ENCODE peak calls at places on chromosomes 12 and 14, in ten cellular contexts. One of them, this sample, is unnamed.

GRCh38 chr12:77772606-77773298 is 57.9 kb upstream of the NAV3 start:
- DNase-seq in sigmoid colon: no peak
- DNase-seq in GM12878: no peak
- DNase-seq in NB4: no peak
- DNase-seq in suprapubic skin: no peak
- DNase-seq in ovary: no peak
- DNase-seq in vagina: no peak
- DNase-seq in thyroid gland: no peak
- DNase-seq in gastrocnemius medialis: no peak
- DNase-seq in upper lobe of left lung: no peak
- DNase-seq in this sample: no peak

GRCh38 chr12:38056701-38057689 is 259.6 kb upstream of the ALG10B start:
- DNase-seq in upper lobe of left lung: no peak
- DNase-seq in vagina: no peak
- DNase-seq in thyroid gland: no peak
- DNase-seq in NB4: no peak
- DNase-seq in sigmoid colon: no peak
- DNase-seq in ovary: no peak
- DNase-seq in GM12878: no peak
- DNase-seq in gastrocnemius medialis: no peak
- DNase-seq in suprapubic skin: no peak
- DNase-seq in this sample: no peak

GRCh38 chr14:64109821-64110554 is 184.2 kb downstream of the ESR2 start:
- DNase-seq in suprapubic skin: no peak
- DNase-seq in vagina: no peak
- DNase-seq in gastrocnemius medialis: no peak
- DNase-seq in GM12878: no peak
- DNase-seq in upper lobe of left lung: no peak
- DNase-seq in NB4: peak
- DNase-seq in sigmoid colon: no peak
- DNase-seq in ovary: no peak
- DNase-seq in thyroid gland: no peak
- DNase-seq in this sample: no peak

GRCh38 chr14:46381674-46382073 is 269.9 kb downstream of the RPL10L start:
- DNase-seq in suprapubic skin: no peak
- DNase-seq in NB4: no peak
- DNase-seq in thyroid gland: no peak
- DNase-seq in ovary: no peak
- DNase-seq in vagina: no peak
- DNase-seq in gastrocnemius medialis: no peak
- DNase-seq in sigmoid colon: no peak
- DNase-seq in upper lobe of left lung: no peak
- DNase-seq in GM12878: no peak
- DNase-seq in this sample: no peak

GRCh38 chr12:89875225-89875624 is 166.6 kb upstream of the ATP2B1 start:
- DNase-seq in suprapubic skin: no peak
- DNase-seq in sigmoid colon: no peak
- DNase-seq in GM12878: no peak
- DNase-seq in upper lobe of left lung: no peak
- DNase-seq in gastrocnemius medialis: no peak
- DNase-seq in ovary: no peak
- DNase-seq in NB4: no peak
- DNase-seq in thyroid gland: no peak
- DNase-seq in vagina: no peak
- DNase-seq in this sample: no peak

GRCh38 chr14:50943943-50944646 is at the start of gene PYGL:
- DNase-seq in thyroid gland: peak
- DNase-seq in GM12878: no peak
- DNase-seq in vagina: no peak
- DNase-seq in NB4: peak
- DNase-seq in ovary: peak
- DNase-seq in suprapubic skin: peak
- DNase-seq in upper lobe of left lung: peak
- DNase-seq in sigmoid colon: peak
- DNase-seq in gastrocnemius medialis: peak
- DNase-seq in this sample: peak

GRCh38 chr14:36619131-36619530 is 36.7 kb upstream of the NKX2-8 start:
- DNase-seq in gastrocnemius medialis: no peak
- DNase-seq in vagina: no peak
- DNase-seq in suprapubic skin: no peak
- DNase-seq in NB4: peak
- DNase-seq in sigmoid colon: no peak
- DNase-seq in upper lobe of left lung: no peak
- DNase-seq in GM12878: no peak
- DNase-seq in ovary: no peak
- DNase-seq in thyroid gland: no peak
- DNase-seq in this sample: no peak

GRCh38 chr12:40917561-40917960 is 225.3 kb downstream of the CNTN1 start:
- DNase-seq in suprapubic skin: no peak
- DNase-seq in sigmoid colon: no peak
- DNase-seq in thyroid gland: no peak
- DNase-seq in GM12878: no peak
- DNase-seq in ovary: no peak
- DNase-seq in NB4: no peak
- DNase-seq in vagina: no peak
- DNase-seq in upper lobe of left lung: no peak
- DNase-seq in gastrocnemius medialis: no peak
- DNase-seq in this sample: no peak

DNA sequence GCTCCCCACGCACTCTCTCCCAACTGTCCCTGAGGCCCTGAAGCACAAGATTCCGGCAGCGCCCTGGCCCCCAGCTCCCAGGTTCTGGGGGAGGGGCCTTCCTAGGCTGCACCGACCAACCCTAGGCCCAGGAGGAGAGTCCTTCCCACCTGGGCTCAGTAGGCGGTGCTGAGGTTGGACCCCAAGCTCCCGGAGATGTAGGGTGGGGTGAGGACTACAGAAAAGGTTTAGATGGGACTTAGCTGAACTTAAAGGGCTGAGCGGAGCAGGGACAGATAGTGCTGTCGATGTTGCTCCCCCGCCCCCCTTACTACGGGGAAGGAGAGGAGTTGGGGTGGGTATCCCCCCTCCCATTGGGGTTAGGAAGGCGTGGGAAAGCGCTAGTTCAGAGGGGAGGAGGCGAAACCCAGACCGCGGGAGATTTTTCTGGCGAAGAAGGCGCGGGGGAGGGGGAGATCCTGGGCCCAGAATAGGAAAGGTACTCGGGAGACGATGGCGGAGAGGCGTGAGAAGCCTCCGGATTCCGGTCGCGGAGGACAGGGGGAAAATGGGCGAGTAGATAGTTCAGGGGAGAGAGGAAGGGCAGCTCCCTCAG is 4.2 kb upstream of the BAZ2A start:
- DNase-seq in vagina: no peak
- DNase-seq in NB4: peak
- DNase-seq in suprapubic skin: peak
- DNase-seq in upper lobe of left lung: peak
- DNase-seq in sigmoid colon: no peak
- DNase-seq in thyroid gland: peak
- DNase-seq in GM12878: no peak
- DNase-seq in gastrocnemius medialis: peak
- DNase-seq in ovary: peak
- DNase-seq in this sample: no peak
- TF ChIP-seq POLR2A in vagina: no peak
- TF ChIP-seq POLR2A in NB4: no peak
- TF ChIP-seq POLR2A in suprapubic skin: no peak
- TF ChIP-seq POLR2A in upper lobe of left lung: no peak
- TF ChIP-seq POLR2A in sigmoid colon: no peak
- TF ChIP-seq POLR2A in thyroid gland: peak
- TF ChIP-seq POLR2A in GM12878: no peak
- TF ChIP-seq POLR2A in gastrocnemius medialis: no peak
- TF ChIP-seq POLR2A in ovary: no peak
- TF ChIP-seq POLR2A in this sample: no peak

GRCh38 chr12:25252946-25253345 is 2.2 kb upstream of the KRAS start:
- DNase-seq in GM12878: no peak
- DNase-seq in ovary: no peak
- DNase-seq in vagina: no peak
- DNase-seq in thyroid gland: no peak
- DNase-seq in NB4: no peak
- DNase-seq in sigmoid colon: no peak
- DNase-seq in suprapubic skin: no peak
- DNase-seq in gastrocnemius medialis: no peak
- DNase-seq in upper lobe of left lung: no peak
- DNase-seq in this sample: no peak

GRCh38 chr12:25249951-25250738 is 584 bp downstream of the KRAS start:
- DNase-seq in thyroid gland: peak
- DNase-seq in suprapubic skin: peak
- DNase-seq in vagina: no peak
- DNase-seq in upper lobe of left lung: peak
- DNase-seq in ovary: peak
- DNase-seq in sigmoid colon: peak
- DNase-seq in gastrocnemius medialis: peak
- DNase-seq in NB4: peak
- DNase-seq in GM12878: no peak
- DNase-seq in this sample: no peak

GRCh38 chr12:25251749-25252148 is 1.0 kb upstream of the KRAS start:
- DNase-seq in ovary: no peak
- DNase-seq in upper lobe of left lung: no peak
- DNase-seq in thyroid gland: no peak
- DNase-seq in suprapubic skin: no peak
- DNase-seq in gastrocnemius medialis: no peak
- DNase-seq in vagina: no peak
- DNase-seq in NB4: no peak
- DNase-seq in GM12878: no peak
- DNase-seq in sigmoid colon: no peak
- DNase-seq in this sample: no peak

GRCh38 chr12:25248732-25249131 is 2.0 kb downstream of the KRAS start:
- DNase-seq in ovary: no peak
- DNase-seq in sigmoid colon: no peak
- DNase-seq in suprapubic skin: no peak
- DNase-seq in thyroid gland: no peak
- DNase-seq in GM12878: no peak
- DNase-seq in NB4: no peak
- DNase-seq in upper lobe of left lung: no peak
- DNase-seq in vagina: no peak
- DNase-seq in gastrocnemius medialis: no peak
- DNase-seq in this sample: no peak

DNA sequence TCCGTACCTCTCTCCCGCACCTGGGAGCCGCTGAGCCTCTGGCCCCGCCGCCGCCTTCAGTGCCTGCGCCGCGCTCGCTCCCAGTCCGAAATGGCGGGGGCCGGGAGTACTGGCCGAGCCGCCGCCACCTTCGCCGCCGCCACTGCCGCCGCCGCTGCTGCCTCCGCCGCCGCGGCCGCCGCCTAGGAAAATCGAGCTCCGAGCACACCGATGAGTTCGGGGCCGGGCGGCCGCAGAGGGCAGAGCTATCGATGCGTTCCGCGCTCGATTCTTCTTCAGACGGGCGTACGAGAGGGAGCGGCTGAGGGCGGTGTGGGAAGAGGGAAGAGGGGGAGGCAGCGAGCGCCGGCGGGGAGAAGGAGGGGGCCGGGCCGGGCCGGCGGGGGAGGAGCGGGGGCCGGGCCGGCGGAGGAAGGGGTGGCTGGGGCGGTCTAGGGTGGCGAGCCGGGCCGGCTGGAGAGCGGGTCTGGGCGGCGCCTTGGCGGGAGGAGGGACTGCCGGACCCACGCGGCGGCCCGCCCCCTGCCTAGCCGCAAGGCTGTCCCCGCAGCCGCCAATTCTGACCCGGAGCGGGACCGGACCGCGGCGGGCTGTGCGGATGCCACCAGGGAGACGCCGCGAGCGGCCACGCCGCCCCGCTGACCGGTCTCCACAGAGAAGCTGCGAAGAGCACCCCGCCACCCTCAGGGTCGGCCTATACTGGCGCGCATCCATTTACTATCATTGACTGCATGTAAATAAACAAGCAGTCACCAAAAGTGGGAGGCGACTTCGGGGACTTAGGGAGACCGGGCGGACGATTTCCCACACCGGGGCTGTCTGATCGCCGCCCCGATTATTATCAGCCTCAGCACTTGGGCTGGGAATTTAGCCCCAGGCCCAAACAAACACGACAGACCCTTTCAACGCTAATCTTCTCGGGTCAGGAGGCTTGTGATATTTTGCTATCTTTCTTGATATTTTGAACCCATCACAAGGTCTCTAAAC is at the start of gene KRAS:
- DNase-seq in GM12878: peak
- DNase-seq in sigmoid colon: peak
- DNase-seq in suprapubic skin: peak
- DNase-seq in upper lobe of left lung: peak
- DNase-seq in thyroid gland: peak
- DNase-seq in vagina: no peak
- DNase-seq in NB4: peak
- DNase-seq in gastrocnemius medialis: peak
- DNase-seq in ovary: peak
- DNase-seq in this sample: peak
- TF ChIP-seq POLR2A in GM12878: peak
- TF ChIP-seq POLR2A in sigmoid colon: peak
- TF ChIP-seq POLR2A in suprapubic skin: peak
- TF ChIP-seq POLR2A in upper lobe of left lung: peak
- TF ChIP-seq POLR2A in thyroid gland: peak
- TF ChIP-seq POLR2A in vagina: no peak
- TF ChIP-seq POLR2A in NB4: peak
- TF ChIP-seq POLR2A in gastrocnemius medialis: peak
- TF ChIP-seq POLR2A in ovary: peak
- TF ChIP-seq POLR2A in this sample: peak

GRCh38 chr12:30955214-30955613 is 28.7 kb downstream of the TSPAN11 start:
- DNase-seq in NB4: no peak
- DNase-seq in thyroid gland: no peak
- DNase-seq in ovary: no peak
- DNase-seq in vagina: no peak
- DNase-seq in suprapubic skin: no peak
- DNase-seq in gastrocnemius medialis: no peak
- DNase-seq in upper lobe of left lung: no peak
- DNase-seq in sigmoid colon: no peak
- DNase-seq in GM12878: no peak
- DNase-seq in this sample: no peak

GRCh38 chr12:30959110-30959710 is 32.7 kb downstream of the TSPAN11 start:
- DNase-seq in GM12878: no peak
- DNase-seq in ovary: no peak
- DNase-seq in upper lobe of left lung: no peak
- DNase-seq in sigmoid colon: no peak
- DNase-seq in suprapubic skin: no peak
- DNase-seq in gastrocnemius medialis: no peak
- DNase-seq in thyroid gland: no peak
- DNase-seq in NB4: no peak
- DNase-seq in vagina: no peak
- DNase-seq in this sample: no peak

GRCh38 chr12:30953257-30953656 is 26.7 kb downstream of the TSPAN11 start:
- DNase-seq in thyroid gland: no peak
- DNase-seq in upper lobe of left lung: no peak
- DNase-seq in suprapubic skin: no peak
- DNase-seq in NB4: no peak
- DNase-seq in sigmoid colon: no peak
- DNase-seq in ovary: no peak
- DNase-seq in GM12878: no peak
- DNase-seq in gastrocnemius medialis: no peak
- DNase-seq in vagina: no peak
- DNase-seq in this sample: no peak

GRCh38 chr12:30952036-30952435 is 25.5 kb downstream of the TSPAN11 start:
- DNase-seq in suprapubic skin: no peak
- DNase-seq in gastrocnemius medialis: no peak
- DNase-seq in GM12878: no peak
- DNase-seq in sigmoid colon: no peak
- DNase-seq in ovary: no peak
- DNase-seq in NB4: no peak
- DNase-seq in upper lobe of left lung: no peak
- DNase-seq in thyroid gland: no peak
- DNase-seq in vagina: no peak
- DNase-seq in this sample: no peak

GRCh38 chr12:30953946-30954766 is 27.6 kb downstream of the TSPAN11 start:
- DNase-seq in ovary: no peak
- DNase-seq in suprapubic skin: no peak
- DNase-seq in thyroid gland: no peak
- DNase-seq in upper lobe of left lung: no peak
- DNase-seq in sigmoid colon: no peak
- DNase-seq in GM12878: no peak
- DNase-seq in gastrocnemius medialis: no peak
- DNase-seq in vagina: no peak
- DNase-seq in NB4: no peak
- DNase-seq in this sample: no peak
- TF ChIP-seq POLR2A in ovary: no peak
- TF ChIP-seq POLR2A in suprapubic skin: no peak
- TF ChIP-seq POLR2A in thyroid gland: no peak
- TF ChIP-seq POLR2A in upper lobe of left lung: no peak
- TF ChIP-seq POLR2A in sigmoid colon: no peak
- TF ChIP-seq POLR2A in GM12878: no peak
- TF ChIP-seq POLR2A in gastrocnemius medialis: no peak
- TF ChIP-seq POLR2A in vagina: no peak
- TF ChIP-seq POLR2A in NB4: no peak
- TF ChIP-seq POLR2A in this sample: no peak

GRCh38 chr12:112013601-112014402 is 576 bp downstream of the ERP29 start:
- DNase-seq in gastrocnemius medialis: peak
- DNase-seq in ovary: peak
- DNase-seq in upper lobe of left lung: peak
- DNase-seq in vagina: no peak
- DNase-seq in NB4: peak
- DNase-seq in suprapubic skin: peak
- DNase-seq in GM12878: peak
- DNase-seq in sigmoid colon: peak
- DNase-seq in thyroid gland: peak
- DNase-seq in this sample: no peak

GRCh38 chr12:112011685-112012084 is 1.3 kb downstream of the TMEM116 start:
- DNase-seq in NB4: no peak
- DNase-seq in sigmoid colon: no peak
- DNase-seq in vagina: no peak
- DNase-seq in thyroid gland: no peak
- DNase-seq in ovary: no peak
- DNase-seq in GM12878: no peak
- DNase-seq in suprapubic skin: no peak
- DNase-seq in gastrocnemius medialis: no peak
- DNase-seq in upper lobe of left lung: no peak
- DNase-seq in this sample: no peak

GRCh38 chr12:112015938-112016337 is 2.7 kb downstream of the ERP29 start:
- DNase-seq in thyroid gland: no peak
- DNase-seq in GM12878: no peak
- DNase-seq in vagina: no peak
- DNase-seq in upper lobe of left lung: no peak
- DNase-seq in suprapubic skin: no peak
- DNase-seq in ovary: no peak
- DNase-seq in sigmoid colon: no peak
- DNase-seq in gastrocnemius medialis: no peak
- DNase-seq in NB4: no peak
- DNase-seq in this sample: no peak

GRCh38 chr12:112010415-112011344 is 2.3 kb downstream of the TMEM116 start:
- DNase-seq in upper lobe of left lung: no peak
- DNase-seq in NB4: no peak
- DNase-seq in thyroid gland: no peak
- DNase-seq in gastrocnemius medialis: no peak
- DNase-seq in sigmoid colon: no peak
- DNase-seq in suprapubic skin: no peak
- DNase-seq in GM12878: no peak
- DNase-seq in ovary: peak
- DNase-seq in vagina: no peak
- DNase-seq in this sample: no peak

GRCh38 chr12:112012775-112013600 is at the start of the genes ERP29 and TMEM116:
- DNase-seq in GM12878: peak
- DNase-seq in thyroid gland: peak
- DNase-seq in suprapubic skin: peak
- DNase-seq in upper lobe of left lung: peak
- DNase-seq in gastrocnemius medialis: peak
- DNase-seq in ovary: peak
- DNase-seq in vagina: peak
- DNase-seq in NB4: peak
- DNase-seq in sigmoid colon: peak
- DNase-seq in this sample: peak
- TF ChIP-seq POLR2A in GM12878: peak
- TF ChIP-seq POLR2A in thyroid gland: peak
- TF ChIP-seq POLR2A in suprapubic skin: peak
- TF ChIP-seq POLR2A in upper lobe of left lung: peak
- TF ChIP-seq POLR2A in gastrocnemius medialis: peak
- TF ChIP-seq POLR2A in ovary: peak
- TF ChIP-seq POLR2A in vagina: no peak
- TF ChIP-seq POLR2A in NB4: peak
- TF ChIP-seq POLR2A in sigmoid colon: peak
- TF ChIP-seq POLR2A in this sample: peak

This sample was measured in esophagus muscularis mucosa.